ENCODE peak calls at places on chromosomes 7 and 10, in nine cellular contexts. P is GOT3; K is skeletal muscle cell; J is prostate gland; X is GM13977; C is HS-27A; Y is activated naive CD8-positive, alpha-beta T cell treated with anti-CD3 and anti-CD28 coated beads, Interleukin-2, amount 10 ng/mL, durations not matched to agents 7 days and 5 days; Z is PC-3; A is thoracic aorta. O is an unnamed sample.

GRCh38 chr10:131448171-131448570 is 136.7 kb upstream of the TCERG1L start:
- DNase-seq in P (no peak), K (no peak), J (no peak), X (no peak), C (no peak), Y (no peak), Z (no peak), A (no peak), O (no peak)

GRCh38 chr10:129621062-129621461 is 154.0 kb downstream of the MGMT start:
- DNase-seq in P (no peak), K (no peak), J (no peak), X (no peak), C (no peak), Y (no peak), Z (no peak), A (no peak), O (no peak)

GRCh38 chr7:76057103-76057812 is 9.4 kb downstream of the MDH2 start:
- DNase-seq in P (no peak), K (no peak), J (no peak), X (no peak), C (no peak), Y (no peak), Z (no peak), A (no peak), O (no peak)

GRCh38 chr10:1551636-1552338 is 185.5 kb downstream of the ADARB2 start:
- DNase-seq in P (no peak), K (no peak), J (no peak), X (no peak), C (no peak), Y (no peak), Z (no peak), A (no peak), O (no peak)

GRCh38 chr10:81073155-81073554 is 535.5 kb downstream of the SH2D4B start:
- DNase-seq in P (no peak), K (no peak), J (no peak), X (no peak), C (no peak), Y (no peak), Z (no peak), A (no peak), O (no peak)

GRCh38 chr7:105738133-105738532 is 138.3 kb downstream of the ATXN7L1 start:
- DNase-seq in P (no peak), K (no peak), J (no peak), X (no peak), C (no peak), Y (no peak), Z (peak; percentile 10), A (no peak), O (no peak)

GRCh38 chr7:76133839-76134238 is 67.9 kb upstream of the SRRM3 start:
- DNase-seq in P (no peak), K (no peak), J (no peak), X (no peak), C (no peak), Y (no peak), Z (no peak), A (no peak), O (no peak)

GRCh38 chr10:11921800-11922387 is 98.7 kb downstream of the PROSER2 start:
- DNase-seq in P (no peak), K (no peak), J (no peak), X (no peak), C (no peak), Y (no peak), Z (no peak), A (no peak), O (no peak)

O was measured in M059J.